ENCODE peak calls at places on chromosomes 11 and 22, in eight cellular contexts. S is GM13977, Z is mucosa of descending colon, B is OCI-LY7, H is fibroblast of lung, O is lower leg skin, T is coronary artery, A is thoracic aorta. Q is an unnamed sample.

GRCh38 chr11:103051986-103052385 is 40.0 kb downstream of the DCUN1D5 start:
- DNase-seq in S (no peak), Z (no peak), B (no peak), H (peak), O (no peak), T (no peak), A (no peak), Q (no peak)

GRCh38 chr11:59706518-59707285 is 6.9 kb downstream of the OR10V1 start:
- DNase-seq in S (no peak), Z (no peak), B (no peak), H (peak), O (no peak), T (no peak), A (no peak), Q (peak)

GRCh38 chr22:44869196-44869595 is 116.8 kb downstream of the ARHGAP8 start:
- DNase-seq in S (no peak), Z (peak), B (no peak), H (peak), O (no peak), T (no peak), A (no peak), Q (no peak)

GRCh38 chr11:91978747-91979146 is 245.9 kb upstream of the FAT3 start:
- DNase-seq in S (no peak), Z (no peak), B (no peak), H (peak), O (no peak), T (no peak), A (no peak), Q (no peak)

GRCh38 chr11:65417221-65417701 is 5.3 kb upstream of the NEAT1 start:
- DNase-seq in S (peak), Z (peak), B (peak), H (peak), O (no peak), T (peak), A (no peak), Q (no peak)

GRCh38 chr11:110735431-110736157 is 23.4 kb upstream of the ARHGAP20 start:
- DNase-seq in S (no peak), Z (no peak), B (no peak), H (no peak), O (no peak), T (no peak), A (no peak), Q (no peak)

GRCh38 chr11:25244126-25244525 is 747.3 kb downstream of the LUZP2 start:
- DNase-seq in S (no peak), Z (no peak), B (no peak), H (no peak), O (no peak), T (no peak), A (no peak), Q (no peak)

GRCh38 chr11:69559181-69559580 is 77.7 kb downstream of the LINC01488 start:
- DNase-seq in S (no peak), Z (no peak), B (no peak), H (no peak), O (no peak), T (peak), A (no peak), Q (no peak)

GRCh38 chr11:97574976-97575665 is 1185.3 kb downstream of the JRKL start:
- DNase-seq in S (no peak), Z (no peak), B (no peak), H (peak), O (no peak), T (no peak), A (no peak), Q (no peak)

GRCh38 chr22:33038131-33038772 is 19.9 kb downstream of the SYN3 start:
- DNase-seq in S (no peak), Z (no peak), B (no peak), H (no peak), O (no peak), T (no peak), A (no peak), Q (no peak)

GRCh38 chr11:67648796-67649613 is 1.5 kb downstream of the ACY3 start:
- DNase-seq in S (no peak), Z (peak), B (peak), H (no peak), O (no peak), T (no peak), A (no peak), Q (no peak)

GRCh38 chr11:105786766-105787165 is 176.9 kb downstream of the GRIA4 start:
- DNase-seq in S (no peak), Z (no peak), B (no peak), H (no peak), O (no peak), T (no peak), A (no peak), Q (no peak)

GRCh38 chr11:74684661-74685060 is 46.6 kb downstream of the CHRDL2 start:
- DNase-seq in S (no peak), Z (no peak), B (no peak), H (no peak), O (no peak), T (no peak), A (no peak), Q (no peak)

GRCh38 chr11:18012314-18012905 is 437 bp downstream of the SERGEF start:
- DNase-seq in S (peak), Z (peak), B (peak), H (peak), O (peak), T (peak), A (peak), Q (peak)

GRCh38 chr11:10305964-10306918 is 1.4 kb downstream of the ADM start:
- DNase-seq in S (no peak), Z (peak), B (no peak), H (no peak), O (no peak), T (peak), A (no peak), Q (peak)

GRCh38 chr11:111870887-111871692 is at the start of gene ALG9:
- DNase-seq in S (peak), Z (peak), B (peak), H (peak), O (peak), T (peak), A (peak), Q (peak)
- TF ChIP-seq CTCF in S (no peak), Z (no peak), B (peak), H (peak), O (no peak), T (no peak), A (peak), Q (peak)

GRCh38 chr11:107562647-107563208 is 2.8 kb downstream of the ALKBH8 start:
- DNase-seq in S (no peak), Z (no peak), B (no peak), H (peak), O (no peak), T (no peak), A (no peak), Q (no peak)

GRCh38 chr11:107561688-107562087 is 3.8 kb downstream of the ALKBH8 start:
- DNase-seq in S (no peak), Z (no peak), B (no peak), H (peak), O (no peak), T (no peak), A (no peak), Q (no peak)

GRCh38 chr11:107565219-107565937 is at the start of gene ALKBH8:
- DNase-seq in S (peak), Z (peak), B (peak), H (peak), O (peak), T (peak), A (peak), Q (peak)

GRCh38 chr11:107564877-107565218 is 687 bp downstream of the ALKBH8 start:
- DNase-seq in S (no peak), Z (no peak), B (no peak), H (no peak), O (no peak), T (no peak), A (no peak), Q (no peak)

DNA sequence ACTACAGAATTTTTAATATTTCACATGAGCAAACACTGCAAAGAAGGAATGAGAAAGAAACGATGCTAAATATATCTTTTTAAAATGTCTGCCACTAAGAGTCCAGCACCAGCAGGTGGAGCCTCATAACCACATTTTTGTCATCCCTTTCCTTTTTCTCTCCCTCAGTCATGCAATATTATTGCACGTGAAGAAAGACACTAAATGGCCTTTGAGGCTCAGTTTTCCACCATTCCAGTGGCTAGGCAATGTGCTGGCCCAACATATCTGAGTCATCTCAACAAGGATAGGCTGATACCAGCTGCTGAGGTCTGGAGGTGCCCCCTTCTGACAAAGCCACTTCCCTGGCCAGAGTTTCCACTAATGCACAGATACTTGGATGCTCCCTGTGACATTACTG is 1.8 kb downstream of the ALKBH8 start:
- DNase-seq in S (peak), Z (no peak), B (peak), H (peak), O (no peak), T (no peak), A (no peak), Q (peak)
- TF ChIP-seq CTCF in S (peak), Z (no peak), B (peak), H (peak), O (no peak), T (peak), A (peak), Q (peak)

GRCh38 chr11:66491315-66491935 is 11.2 kb downstream of the DPP3 start:
- DNase-seq in S (no peak), Z (no peak), B (no peak), H (no peak), O (no peak), T (no peak), A (no peak), Q (no peak)
- TF ChIP-seq CTCF in S (peak), Z (no peak), B (peak), H (peak), O (no peak), T (no peak), A (peak), Q (peak)

DNA sequence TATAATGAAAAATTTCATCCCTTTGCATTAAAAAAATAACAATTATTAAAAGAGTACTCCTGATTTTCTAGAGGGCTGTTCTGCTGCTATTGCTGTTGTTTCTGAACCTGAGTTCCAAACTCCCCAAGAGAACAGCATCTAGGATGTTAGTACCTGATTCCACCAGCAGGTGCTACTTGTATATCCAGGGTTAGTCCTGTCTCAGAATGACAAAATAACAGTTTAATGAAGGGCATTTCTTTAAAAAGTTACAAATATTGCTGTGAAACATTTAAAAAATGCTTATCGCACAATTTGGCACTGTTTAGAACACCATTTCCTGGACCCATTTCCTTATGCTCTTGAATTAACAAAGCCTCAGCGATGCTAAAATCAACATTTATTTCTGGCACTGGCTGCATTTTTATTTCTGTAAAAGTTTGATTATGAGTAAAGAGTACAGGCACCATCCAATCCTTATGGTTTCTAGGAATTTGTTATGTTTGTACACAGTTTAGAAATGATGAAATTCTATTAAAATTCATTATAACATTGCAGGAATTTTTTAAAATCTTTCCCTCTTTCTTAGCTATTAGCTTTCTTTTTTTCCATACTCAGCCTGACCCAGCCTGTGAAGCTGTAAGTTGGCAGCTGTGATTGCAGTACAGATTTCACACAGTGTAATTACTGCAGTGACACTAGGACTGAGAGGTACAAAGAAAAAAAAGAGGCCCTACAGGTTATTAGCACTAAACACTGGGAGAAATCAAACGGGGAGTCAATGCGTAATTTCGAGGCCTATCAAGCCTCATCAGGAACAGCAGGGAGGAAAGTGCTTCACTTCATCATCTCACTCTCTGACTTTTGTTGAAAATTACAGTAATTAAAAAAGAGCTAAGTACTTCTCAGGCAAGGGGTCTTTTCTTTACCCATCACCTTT is 208.8 kb downstream of the DCDC1 start:
- DNase-seq in S (no peak), Z (no peak), B (peak), H (no peak), O (no peak), T (no peak), A (no peak), Q (no peak)
- TF ChIP-seq CTCF in S (peak), Z (no peak), B (peak), H (peak), O (no peak), T (no peak), A (peak), Q (peak)

DNA sequence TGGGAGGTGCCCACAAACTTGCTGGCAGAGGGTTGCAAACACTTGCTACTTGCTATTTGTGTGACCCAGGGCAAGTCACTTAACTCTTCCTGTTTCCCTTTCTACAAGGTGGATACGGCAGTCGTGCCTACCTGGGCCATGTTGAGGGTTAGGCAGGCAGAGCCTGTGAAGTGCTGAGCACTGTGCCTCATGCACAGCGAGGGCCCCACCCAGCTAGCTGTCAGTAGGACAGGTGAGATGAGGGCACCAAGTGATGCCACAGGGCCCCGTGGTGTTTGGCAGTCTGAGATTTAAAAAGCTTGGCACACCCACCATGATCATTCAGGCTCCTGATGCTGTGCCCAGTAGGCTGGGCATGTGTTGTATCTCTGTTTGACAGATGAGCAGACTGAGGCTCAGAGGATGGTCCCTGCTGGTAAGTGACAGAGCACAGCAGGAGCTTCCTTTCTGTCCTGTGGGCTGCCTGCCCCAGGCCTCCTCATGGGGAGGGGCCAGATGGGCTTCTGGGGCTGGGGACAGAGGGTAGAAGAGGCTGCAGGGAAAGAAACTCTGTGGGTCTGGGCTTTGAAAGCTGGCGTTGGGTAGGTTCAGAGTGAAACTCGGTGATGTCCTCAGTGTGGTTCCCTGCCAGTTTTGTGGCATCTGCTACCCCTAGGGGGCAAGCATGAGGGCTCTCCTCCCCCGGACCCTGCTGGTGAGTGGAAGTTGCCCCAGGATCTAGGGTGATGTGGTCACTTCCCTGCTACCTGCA is 59.3 kb downstream of the TSPAN18 start:
- DNase-seq in S (no peak), Z (no peak), B (peak), H (no peak), O (no peak), T (no peak), A (no peak), Q (peak)
- TF ChIP-seq CTCF in S (peak), Z (no peak), B (peak), H (peak), O (no peak), T (no peak), A (no peak), Q (no peak)

GRCh38 chr22:37999236-37999635 is 14.9 kb upstream of the SOX10 start:
- DNase-seq in S (no peak), Z (no peak), B (no peak), H (no peak), O (peak), T (no peak), A (no peak), Q (peak)
- TF ChIP-seq CTCF in S (no peak), Z (no peak), B (no peak), H (no peak), O (no peak), T (no peak), A (no peak), Q (no peak)

DNA sequence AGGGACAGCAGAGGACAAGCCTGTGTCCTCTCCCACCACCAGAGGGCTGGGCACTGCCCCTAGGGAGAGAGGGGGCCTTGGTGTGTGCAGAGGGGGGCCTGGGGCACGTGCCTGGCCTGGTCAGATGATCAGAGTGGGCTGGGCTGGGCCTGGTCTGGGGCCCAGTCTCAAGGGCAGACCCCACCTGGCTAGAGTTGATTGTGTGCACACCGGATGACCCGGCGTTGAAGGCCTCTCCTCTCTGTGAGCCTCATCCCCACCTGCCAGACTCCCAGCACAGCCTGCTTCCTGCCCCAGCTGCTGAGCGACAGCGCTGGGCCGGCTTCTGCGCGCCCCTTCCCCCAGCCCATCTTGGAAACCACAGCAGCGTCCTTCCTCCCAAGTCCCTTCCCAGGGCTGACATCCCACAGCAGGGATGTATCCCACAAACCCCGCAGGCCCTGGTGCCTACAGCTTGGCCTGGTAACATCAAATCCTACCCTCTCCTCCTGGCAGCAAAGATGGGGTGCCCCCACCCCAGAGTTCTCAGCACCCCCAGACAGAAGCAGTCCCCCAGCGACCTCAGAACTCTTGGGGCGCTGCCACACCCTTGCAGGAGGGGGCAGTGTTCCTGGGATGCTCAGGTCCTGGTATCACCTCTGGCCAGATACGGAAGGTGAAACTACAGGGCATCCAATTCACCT is 11.1 kb upstream of the TSSC4 start:
- DNase-seq in S (no peak), Z (no peak), B (peak), H (no peak), O (no peak), T (no peak), A (no peak), Q (no peak)
- TF ChIP-seq CTCF in S (peak), Z (no peak), B (peak), H (no peak), O (no peak), T (no peak), A (no peak), Q (no peak)

DNA sequence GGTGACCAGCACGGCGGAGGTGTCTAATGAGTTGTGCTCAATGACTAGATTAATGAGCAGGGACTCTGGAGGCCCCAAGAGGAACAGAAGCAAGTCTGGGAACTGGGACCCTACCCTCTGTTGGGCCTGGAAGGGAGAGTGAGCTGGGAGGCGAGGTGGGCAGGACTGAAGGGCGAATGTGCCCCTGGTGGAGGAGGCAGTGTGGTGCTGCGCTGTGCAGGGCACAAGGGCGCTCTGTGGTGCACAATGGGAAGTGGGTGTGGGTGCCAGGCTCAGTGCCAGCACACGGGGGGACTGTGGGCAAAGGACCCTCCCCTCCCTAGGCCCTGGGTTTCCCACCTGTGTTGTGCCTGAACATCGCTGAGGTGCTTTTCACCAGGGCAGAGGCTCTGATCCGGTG is 57.5 kb upstream of the TTLL12 start:
- DNase-seq in S (no peak), Z (no peak), B (no peak), H (no peak), O (no peak), T (no peak), A (no peak), Q (no peak)
- TF ChIP-seq CTCF in S (no peak), Z (no peak), B (no peak), H (no peak), O (no peak), T (no peak), A (no peak), Q (no peak)